ENCODE peak calls at places on chromosome 13, in six cellular contexts. One of them, this sample, is unnamed.
A peak's percentile ranks its signal among the peaks of the same experiment; 100 is the strongest.

GRCh38 chr13:97242755-97243497 is 20.8 kb downstream of the MBNL2 start:
- DNase-seq in HCT116: no peak
- DNase-seq in suprapubic skin: no peak
- DNase-seq in GM12892: no peak
- DNase-seq in GM12891: no peak
- DNase-seq in H1: no peak
- DNase-seq in this sample: no peak

GRCh38 chr13:97148894-97149293 is 73.2 kb upstream of the MBNL2 start:
- DNase-seq in suprapubic skin: no peak
- DNase-seq in GM12891: no peak
- DNase-seq in H1: no peak
- DNase-seq in HCT116: no peak
- DNase-seq in GM12892: no peak
- DNase-seq in this sample: no peak

GRCh38 chr13:102784501-102784900 is 10.9 kb upstream of the TEX30 start:
- DNase-seq in HCT116: no peak
- DNase-seq in GM12891: no peak
- DNase-seq in GM12892: no peak
- DNase-seq in H1: no peak
- DNase-seq in suprapubic skin: no peak
- DNase-seq in this sample: no peak

GRCh38 chr13:72400859-72401258 is 326.6 kb downstream of the MZT1 start:
- DNase-seq in GM12892: no peak
- DNase-seq in H1: no peak
- DNase-seq in GM12891: no peak
- DNase-seq in HCT116: no peak
- DNase-seq in suprapubic skin: no peak
- DNase-seq in this sample: no peak

GRCh38 chr13:40597735-40598365 is 68.6 kb downstream of the FOXO1 start:
- DNase-seq in H1: no peak
- DNase-seq in GM12892: no peak
- DNase-seq in GM12891: no peak
- DNase-seq in HCT116: no peak
- DNase-seq in suprapubic skin: no peak
- DNase-seq in this sample: peak; percentile 74

GRCh38 chr13:99986751-99987150 is 5.2 kb downstream of the ZIC2 start:
- DNase-seq in H1: no peak
- DNase-seq in suprapubic skin: no peak
- DNase-seq in GM12892: no peak
- DNase-seq in GM12891: no peak
- DNase-seq in HCT116: no peak
- DNase-seq in this sample: no peak

GRCh38 chr13:41154042-41154441 is 21.4 kb upstream of the KBTBD6 start:
- DNase-seq in GM12891: no peak
- DNase-seq in H1: no peak
- DNase-seq in GM12892: no peak
- DNase-seq in HCT116: no peak
- DNase-seq in suprapubic skin: no peak
- DNase-seq in this sample: no peak

GRCh38 chr13:34322416-34323074 is 504.6 kb downstream of the RFC3 start:
- DNase-seq in GM12892: no peak
- DNase-seq in suprapubic skin: no peak
- DNase-seq in GM12891: no peak
- DNase-seq in HCT116: no peak
- DNase-seq in H1: no peak
- DNase-seq in this sample: no peak

GRCh38 chr13:110907951-110908898 is 6.6 kb downstream of the ANKRD10 start:
- DNase-seq in suprapubic skin: no peak
- DNase-seq in GM12892: no peak
- DNase-seq in H1: peak; percentile 75
- DNase-seq in HCT116: peak; percentile 95
- DNase-seq in GM12891: no peak
- DNase-seq in this sample: no peak

GRCh38 chr13:109608503-109608902 is 177.9 kb downstream of the IRS2 start:
- DNase-seq in GM12891: no peak
- DNase-seq in HCT116: no peak
- DNase-seq in GM12892: no peak
- DNase-seq in suprapubic skin: no peak
- DNase-seq in H1: no peak
- DNase-seq in this sample: no peak

GRCh38 chr13:39253774-39254173 is 215.5 kb downstream of the NHLRC3 start:
- DNase-seq in HCT116: no peak
- DNase-seq in suprapubic skin: no peak
- DNase-seq in GM12892: no peak
- DNase-seq in GM12891: no peak
- DNase-seq in H1: no peak
- DNase-seq in this sample: no peak

GRCh38 chr13:67094078-67094477 is 136.1 kb downstream of the PCDH9 start:
- DNase-seq in suprapubic skin: no peak
- DNase-seq in GM12892: no peak
- DNase-seq in HCT116: no peak
- DNase-seq in GM12891: no peak
- DNase-seq in H1: no peak
- DNase-seq in this sample: no peak

GRCh38 chr13:41411536-41411935 is 45.8 kb upstream of the RGCC start:
- DNase-seq in suprapubic skin: no peak
- DNase-seq in HCT116: peak; percentile 23
- DNase-seq in H1: no peak
- DNase-seq in GM12891: no peak
- DNase-seq in GM12892: no peak
- DNase-seq in this sample: no peak

GRCh38 chr13:103540394-103540793 is 474.2 kb upstream of the SLC10A2 start:
- DNase-seq in GM12891: no peak
- DNase-seq in HCT116: no peak
- DNase-seq in H1: no peak
- DNase-seq in suprapubic skin: no peak
- DNase-seq in GM12892: no peak
- DNase-seq in this sample: no peak

GRCh38 chr13:39461685-39462266 is 141.2 kb downstream of the LHFPL6 start:
- DNase-seq in GM12891: no peak
- DNase-seq in H1: no peak
- DNase-seq in GM12892: no peak
- DNase-seq in suprapubic skin: no peak
- DNase-seq in HCT116: no peak
- DNase-seq in this sample: no peak

GRCh38 chr13:52371736-52372247 is 34.2 kb downstream of the THSD1 start:
- DNase-seq in GM12892: no peak
- DNase-seq in HCT116: peak; percentile 37
- DNase-seq in H1: no peak
- DNase-seq in GM12891: no peak
- DNase-seq in suprapubic skin: no peak
- DNase-seq in this sample: no peak

GRCh38 chr13:24209138-24209537 is 48.6 kb downstream of the SPATA13 start:
- DNase-seq in H1: no peak
- DNase-seq in GM12891: no peak
- DNase-seq in suprapubic skin: no peak
- DNase-seq in HCT116: no peak
- DNase-seq in GM12892: no peak
- DNase-seq in this sample: no peak

GRCh38 chr13:48009298-48009697 is 8.2 kb upstream of the SUCLA2 start:
- DNase-seq in GM12892: no peak
- DNase-seq in H1: no peak
- DNase-seq in GM12891: no peak
- DNase-seq in suprapubic skin: no peak
- DNase-seq in HCT116: no peak
- DNase-seq in this sample: peak; percentile 60

GRCh38 chr13:46845146-46845545 is 48.2 kb upstream of the ESD start:
- DNase-seq in GM12892: no peak
- DNase-seq in H1: no peak
- DNase-seq in GM12891: no peak
- DNase-seq in suprapubic skin: no peak
- DNase-seq in HCT116: no peak
- DNase-seq in this sample: no peak
- TF ChIP-seq POLR2AphosphoS5 in GM12892: no peak
- TF ChIP-seq POLR2AphosphoS5 in H1: no peak
- TF ChIP-seq POLR2AphosphoS5 in GM12891: no peak
- TF ChIP-seq POLR2AphosphoS5 in suprapubic skin: no peak
- TF ChIP-seq POLR2AphosphoS5 in HCT116: no peak
- TF ChIP-seq POLR2AphosphoS5 in this sample: no peak

GRCh38 chr13:87120476-87120875 is 550.7 kb upstream of the SLITRK5 start:
- DNase-seq in HCT116: no peak
- DNase-seq in suprapubic skin: no peak
- DNase-seq in GM12891: no peak
- DNase-seq in GM12892: no peak
- DNase-seq in H1: no peak
- DNase-seq in this sample: no peak
- TF ChIP-seq POLR2AphosphoS5 in HCT116: no peak
- TF ChIP-seq POLR2AphosphoS5 in suprapubic skin: no peak
- TF ChIP-seq POLR2AphosphoS5 in GM12891: no peak
- TF ChIP-seq POLR2AphosphoS5 in GM12892: no peak
- TF ChIP-seq POLR2AphosphoS5 in H1: no peak
- TF ChIP-seq POLR2AphosphoS5 in this sample: no peak

DNA sequence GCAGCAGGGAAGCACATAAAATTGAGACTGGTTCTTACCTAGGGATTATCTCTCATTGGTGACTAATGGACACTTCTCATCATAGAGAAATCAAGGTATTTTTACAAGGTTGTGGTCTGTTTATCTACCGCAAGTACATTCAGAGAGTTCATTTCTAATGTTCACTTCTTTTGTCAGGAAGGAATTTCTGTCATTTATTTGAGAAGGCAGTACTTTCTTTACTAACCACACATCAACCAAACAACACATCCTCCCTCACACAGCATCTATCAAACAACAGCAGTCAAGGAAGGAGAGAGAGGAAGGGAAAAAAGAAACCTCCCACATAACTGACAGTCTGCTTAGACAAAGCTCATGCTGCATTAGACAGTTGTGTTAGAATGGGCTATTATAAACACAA is 182.3 kb upstream of the KLF12 start:
- DNase-seq in HCT116: no peak
- DNase-seq in suprapubic skin: no peak
- DNase-seq in GM12892: no peak
- DNase-seq in H1: no peak
- DNase-seq in GM12891: no peak
- DNase-seq in this sample: no peak
- TF ChIP-seq POLR2AphosphoS5 in HCT116: no peak
- TF ChIP-seq POLR2AphosphoS5 in suprapubic skin: no peak
- TF ChIP-seq POLR2AphosphoS5 in GM12892: no peak
- TF ChIP-seq POLR2AphosphoS5 in H1: no peak
- TF ChIP-seq POLR2AphosphoS5 in GM12891: no peak
- TF ChIP-seq POLR2AphosphoS5 in this sample: no peak

DNA sequence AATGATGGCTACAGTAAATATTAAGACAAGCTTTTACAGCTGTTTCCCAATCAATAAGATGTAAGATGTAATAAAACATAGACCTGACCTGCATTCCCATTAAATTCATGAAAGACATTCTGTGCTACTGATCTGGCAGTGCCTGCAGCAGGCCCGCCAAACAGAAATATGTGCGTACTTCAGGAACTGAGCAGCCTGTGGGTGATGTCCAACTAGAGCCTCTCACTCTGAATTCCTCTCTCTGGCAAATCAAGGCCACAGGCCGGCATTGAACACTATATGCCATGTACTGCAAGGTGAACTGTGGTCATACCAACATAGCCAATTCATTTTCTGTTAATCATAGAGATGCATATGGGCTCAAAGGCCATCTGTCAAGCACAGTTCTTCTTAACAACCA is 17.8 kb downstream of the SHISA2 start:
- DNase-seq in GM12892: no peak
- DNase-seq in GM12891: no peak
- DNase-seq in suprapubic skin: no peak
- DNase-seq in H1: no peak
- DNase-seq in HCT116: no peak
- DNase-seq in this sample: no peak
- TF ChIP-seq POLR2AphosphoS5 in GM12892: no peak
- TF ChIP-seq POLR2AphosphoS5 in GM12891: no peak
- TF ChIP-seq POLR2AphosphoS5 in suprapubic skin: no peak
- TF ChIP-seq POLR2AphosphoS5 in H1: no peak
- TF ChIP-seq POLR2AphosphoS5 in HCT116: no peak
- TF ChIP-seq POLR2AphosphoS5 in this sample: no peak

DNA sequence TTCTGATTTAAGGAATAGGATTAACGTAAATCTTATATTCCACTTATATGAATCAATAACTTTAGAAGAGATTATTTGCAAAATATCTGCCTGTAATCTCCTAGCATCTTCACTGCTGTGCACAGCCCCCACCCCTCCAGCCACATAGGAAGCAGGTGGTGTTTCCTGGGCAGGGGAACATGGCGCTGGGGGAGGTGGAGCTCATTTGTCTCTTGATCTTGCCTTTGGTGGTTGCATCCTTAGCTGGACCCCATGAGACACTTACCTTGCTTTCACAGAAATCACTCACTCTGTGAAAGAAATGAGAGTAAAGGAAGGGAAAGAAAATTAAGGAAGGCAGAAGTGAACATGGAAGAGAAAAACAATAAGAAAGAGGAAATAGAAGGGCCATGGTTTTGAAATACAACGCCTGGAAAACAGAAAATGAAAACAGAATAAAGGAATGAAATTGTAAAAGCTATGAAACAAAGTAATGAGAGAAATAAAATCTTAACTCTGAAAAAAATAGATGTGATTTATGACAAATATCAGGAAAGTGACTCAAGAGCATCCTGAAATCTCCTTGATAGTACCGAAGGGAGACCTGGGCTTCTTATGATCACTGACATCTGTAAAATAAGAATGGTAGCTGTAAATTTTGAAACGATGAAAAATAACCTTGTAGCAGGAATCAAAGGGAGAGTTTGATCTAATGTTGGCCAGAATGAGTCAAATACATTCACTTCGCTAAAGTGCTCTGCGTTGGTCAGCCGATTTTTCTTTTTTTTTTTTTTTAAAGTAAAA is 17.2 kb upstream of the RNASEH2B start:
- DNase-seq in GM12891: no peak
- DNase-seq in GM12892: no peak
- DNase-seq in H1: no peak
- DNase-seq in HCT116: no peak
- DNase-seq in suprapubic skin: no peak
- DNase-seq in this sample: no peak
- TF ChIP-seq POLR2AphosphoS5 in GM12891: peak; percentile 72
- TF ChIP-seq POLR2AphosphoS5 in GM12892: peak; percentile 56
- TF ChIP-seq POLR2AphosphoS5 in H1: no peak
- TF ChIP-seq POLR2AphosphoS5 in HCT116: no peak
- TF ChIP-seq POLR2AphosphoS5 in suprapubic skin: no peak
- TF ChIP-seq POLR2AphosphoS5 in this sample: no peak

DNA sequence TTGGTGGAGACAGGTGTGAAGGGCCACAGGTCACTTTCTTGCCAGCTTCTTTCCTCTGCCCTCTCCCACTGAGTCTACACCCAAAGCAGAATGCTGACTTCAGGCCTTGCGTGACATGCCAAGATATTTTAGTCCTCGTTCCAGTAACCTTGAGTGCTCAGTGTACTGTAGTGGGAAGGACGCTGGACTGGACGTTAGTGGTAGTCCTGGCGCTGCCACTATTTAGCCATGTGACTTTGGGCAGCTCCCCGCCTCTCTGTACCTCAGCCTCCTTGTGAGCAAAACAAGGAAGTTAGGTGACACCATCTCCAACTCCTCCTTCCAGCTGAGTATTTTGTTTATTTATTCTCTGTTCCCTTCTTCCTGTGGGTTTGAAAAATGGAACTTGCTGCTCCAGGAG is 86.1 kb downstream of the FRY start:
- DNase-seq in GM12892: no peak
- DNase-seq in H1: no peak
- DNase-seq in GM12891: no peak
- DNase-seq in suprapubic skin: no peak
- DNase-seq in HCT116: no peak
- DNase-seq in this sample: no peak
- TF ChIP-seq POLR2AphosphoS5 in GM12892: no peak
- TF ChIP-seq POLR2AphosphoS5 in H1: no peak
- TF ChIP-seq POLR2AphosphoS5 in GM12891: no peak
- TF ChIP-seq POLR2AphosphoS5 in suprapubic skin: no peak
- TF ChIP-seq POLR2AphosphoS5 in HCT116: no peak
- TF ChIP-seq POLR2AphosphoS5 in this sample: no peak

This sample was measured in breast epithelium.